ENCODE peak calls at places on chromosomes 13 and 19, in four cellular contexts. One of them, this sample, is unnamed.

GRCh38 chr19:37333457-37333856 is 37.4 kb upstream of the ZNF527 start:
- DNase-seq in iris pigment epithelial cell: no peak
- DNase-seq in heart left ventricle: no peak
- DNase-seq in NCI-H748 treated with DMSO at 0.1 percent for 48 hours: no peak
- DNase-seq in this sample: no peak

GRCh38 chr19:54928299-54928698 is 19.0 kb downstream of the NLRP7 start:
- DNase-seq in iris pigment epithelial cell: peak; percentile 4
- DNase-seq in NCI-H748 treated with DMSO at 0.1 percent for 48 hours: no peak
- DNase-seq in heart left ventricle: no peak
- DNase-seq in this sample: no peak

GRCh38 chr19:7679017-7679720 is 1.5 kb upstream of the TRAPPC5 start:
- DNase-seq in NCI-H748 treated with DMSO at 0.1 percent for 48 hours: no peak
- DNase-seq in heart left ventricle: no peak
- DNase-seq in iris pigment epithelial cell: no peak
- DNase-seq in this sample: peak; percentile 74

GRCh38 chr13:106917673-106918652 is 350.0 kb upstream of the ARGLU1 start:
- DNase-seq in NCI-H748 treated with DMSO at 0.1 percent for 48 hours: no peak
- DNase-seq in iris pigment epithelial cell: peak; percentile 70
- DNase-seq in heart left ventricle: peak; percentile 86
- DNase-seq in this sample: peak; percentile 75

GRCh38 chr19:42276821-42277220 is 7.8 kb downstream of the CIC start:
- DNase-seq in NCI-H748 treated with DMSO at 0.1 percent for 48 hours: no peak
- DNase-seq in iris pigment epithelial cell: no peak
- DNase-seq in heart left ventricle: no peak
- DNase-seq in this sample: no peak

GRCh38 chr13:113815151-113816058 is 48.5 kb downstream of the GAS6 start:
- DNase-seq in iris pigment epithelial cell: no peak
- DNase-seq in heart left ventricle: no peak
- DNase-seq in NCI-H748 treated with DMSO at 0.1 percent for 48 hours: no peak
- DNase-seq in this sample: peak; percentile 64

GRCh38 chr13:23500858-23501257 is 67.4 kb upstream of the SACS start:
- DNase-seq in NCI-H748 treated with DMSO at 0.1 percent for 48 hours: no peak
- DNase-seq in heart left ventricle: no peak
- DNase-seq in iris pigment epithelial cell: peak; percentile 94
- DNase-seq in this sample: no peak

GRCh38 chr19:18731562-18732008 is 48.1 kb downstream of the CRTC1 start:
- DNase-seq in NCI-H748 treated with DMSO at 0.1 percent for 48 hours: no peak
- DNase-seq in iris pigment epithelial cell: peak; percentile 28
- DNase-seq in heart left ventricle: no peak
- DNase-seq in this sample: no peak

GRCh38 chr13:104920091-104920490 is 1615.4 kb downstream of the EFNB2 start:
- DNase-seq in NCI-H748 treated with DMSO at 0.1 percent for 48 hours: no peak
- DNase-seq in iris pigment epithelial cell: no peak
- DNase-seq in heart left ventricle: no peak
- DNase-seq in this sample: no peak

GRCh38 chr13:27791146-27791900 is 960 bp upstream of the GSX1 start:
- DNase-seq in iris pigment epithelial cell: no peak
- DNase-seq in NCI-H748 treated with DMSO at 0.1 percent for 48 hours: peak; percentile 72
- DNase-seq in heart left ventricle: no peak
- DNase-seq in this sample: no peak

GRCh38 chr19:47518139-47518538 is 3.3 kb upstream of the NAPA start:
- DNase-seq in heart left ventricle: no peak
- DNase-seq in iris pigment epithelial cell: no peak
- DNase-seq in NCI-H748 treated with DMSO at 0.1 percent for 48 hours: no peak
- DNase-seq in this sample: peak; percentile 90

GRCh38 chr13:110574161-110574560 is 12.6 kb upstream of the RAB20 start:
- DNase-seq in iris pigment epithelial cell: no peak
- DNase-seq in NCI-H748 treated with DMSO at 0.1 percent for 48 hours: no peak
- DNase-seq in heart left ventricle: no peak
- DNase-seq in this sample: no peak

GRCh38 chr13:43751624-43752023 is 35.1 kb downstream of the ENOX1 start:
- DNase-seq in NCI-H748 treated with DMSO at 0.1 percent for 48 hours: no peak
- DNase-seq in heart left ventricle: no peak
- DNase-seq in iris pigment epithelial cell: peak; percentile 27
- DNase-seq in this sample: no peak

GRCh38 chr19:48117515-48118330 is 7.1 kb upstream of the PLA2G4C start:
- DNase-seq in iris pigment epithelial cell: no peak
- DNase-seq in NCI-H748 treated with DMSO at 0.1 percent for 48 hours: no peak
- DNase-seq in heart left ventricle: no peak
- DNase-seq in this sample: no peak

GRCh38 chr19:1847684-1848398 is 442 bp downstream of the REXO1 start:
- DNase-seq in iris pigment epithelial cell: peak; percentile 82
- DNase-seq in heart left ventricle: peak; percentile 52
- DNase-seq in NCI-H748 treated with DMSO at 0.1 percent for 48 hours: no peak
- DNase-seq in this sample: peak; percentile 61

GRCh38 chr13:79336971-79337370 is 69.1 kb downstream of the RBM26 start:
- DNase-seq in iris pigment epithelial cell: no peak
- DNase-seq in NCI-H748 treated with DMSO at 0.1 percent for 48 hours: no peak
- DNase-seq in heart left ventricle: no peak
- DNase-seq in this sample: no peak

GRCh38 chr19:49344516-49345423 is 9.6 kb downstream of the CD37 start:
- DNase-seq in NCI-H748 treated with DMSO at 0.1 percent for 48 hours: no peak
- DNase-seq in iris pigment epithelial cell: no peak
- DNase-seq in heart left ventricle: no peak
- DNase-seq in this sample: no peak

GRCh38 chr19:54481326-54481930 is 8.3 kb upstream of the CDC42EP5 start:
- DNase-seq in heart left ventricle: peak; percentile 33
- DNase-seq in NCI-H748 treated with DMSO at 0.1 percent for 48 hours: peak; percentile 42
- DNase-seq in iris pigment epithelial cell: peak; percentile 40
- DNase-seq in this sample: peak; percentile 60

GRCh38 chr13:113836917-113837553 is 26.8 kb downstream of the GAS6 start:
- DNase-seq in iris pigment epithelial cell: peak; percentile 94
- DNase-seq in NCI-H748 treated with DMSO at 0.1 percent for 48 hours: no peak
- DNase-seq in heart left ventricle: peak; percentile 75
- DNase-seq in this sample: no peak

GRCh38 chr13:79987323-79987722 is 353.6 kb downstream of the SPRY2 start:
- DNase-seq in iris pigment epithelial cell: no peak
- DNase-seq in heart left ventricle: no peak
- DNase-seq in NCI-H748 treated with DMSO at 0.1 percent for 48 hours: peak; percentile 71
- DNase-seq in this sample: no peak

GRCh38 chr19:10508036-10508435 is 4.9 kb upstream of the KEAP1 start:
- DNase-seq in heart left ventricle: no peak
- DNase-seq in iris pigment epithelial cell: no peak
- DNase-seq in NCI-H748 treated with DMSO at 0.1 percent for 48 hours: no peak
- DNase-seq in this sample: no peak

GRCh38 chr13:23020246-23020843 is 160.4 kb upstream of the SGCG start:
- DNase-seq in NCI-H748 treated with DMSO at 0.1 percent for 48 hours: peak; percentile 85
- DNase-seq in heart left ventricle: peak; percentile 22
- DNase-seq in iris pigment epithelial cell: peak; percentile 53
- DNase-seq in this sample: peak; percentile 52

GRCh38 chr13:26605845-26606244 is 48.4 kb downstream of the WASF3 start:
- DNase-seq in NCI-H748 treated with DMSO at 0.1 percent for 48 hours: no peak
- DNase-seq in iris pigment epithelial cell: no peak
- DNase-seq in heart left ventricle: no peak
- DNase-seq in this sample: no peak

This sample was measured in activated CD8-positive, alpha-beta T cell treated with anti-CD3 and anti-CD28 coated beads, Interleukin-2, amount 10 ng/mL, durations not matched to agents 7 days and 5 days.